ENCODE peak calls at places on chromosomes 4 and X, in nine cellular contexts. One of them, this sample, is unnamed.

GRCh38 chrX:5681159-5681558 is 547.5 kb downstream of the NLGN4X start:
- DNase-seq in H1: no peak
- DNase-seq in tibial artery: no peak
- DNase-seq in GM12878: no peak
- DNase-seq in IMR-90: no peak
- DNase-seq in fibroblast of pulmonary artery: no peak
- DNase-seq in colonic mucosa: no peak
- DNase-seq in mammary epithelial cell: peak
- DNase-seq in uterus: no peak
- DNase-seq in this sample: no peak

GRCh38 chr4:1910643-1911042 is 39.5 kb downstream of the NSD2 start:
- DNase-seq in IMR-90: peak
- DNase-seq in uterus: no peak
- DNase-seq in fibroblast of pulmonary artery: peak
- DNase-seq in tibial artery: no peak
- DNase-seq in H1: peak
- DNase-seq in mammary epithelial cell: peak
- DNase-seq in colonic mucosa: peak
- DNase-seq in GM12878: no peak
- DNase-seq in this sample: peak

GRCh38 chr4:94156816-94157215 is 50.8 kb upstream of the SMARCAD1 start:
- DNase-seq in GM12878: no peak
- DNase-seq in H1: no peak
- DNase-seq in uterus: no peak
- DNase-seq in tibial artery: no peak
- DNase-seq in fibroblast of pulmonary artery: no peak
- DNase-seq in IMR-90: no peak
- DNase-seq in colonic mucosa: no peak
- DNase-seq in mammary epithelial cell: no peak
- DNase-seq in this sample: no peak

GRCh38 chr4:27267435-27268355 is 407.1 kb downstream of the STIM2 start:
- DNase-seq in mammary epithelial cell: no peak
- DNase-seq in H1: no peak
- DNase-seq in tibial artery: no peak
- DNase-seq in colonic mucosa: no peak
- DNase-seq in GM12878: no peak
- DNase-seq in uterus: no peak
- DNase-seq in IMR-90: no peak
- DNase-seq in fibroblast of pulmonary artery: no peak
- DNase-seq in this sample: no peak

GRCh38 chr4:7559316-7559715 is 124.6 kb upstream of the PSAPL1 start:
- DNase-seq in H1: no peak
- DNase-seq in tibial artery: no peak
- DNase-seq in colonic mucosa: no peak
- DNase-seq in uterus: no peak
- DNase-seq in fibroblast of pulmonary artery: no peak
- DNase-seq in GM12878: no peak
- DNase-seq in IMR-90: no peak
- DNase-seq in mammary epithelial cell: no peak
- DNase-seq in this sample: no peak

GRCh38 chr4:107619065-107619464 is 101.0 kb downstream of the PAPSS1 start:
- DNase-seq in H1: no peak
- DNase-seq in mammary epithelial cell: peak
- DNase-seq in tibial artery: no peak
- DNase-seq in GM12878: no peak
- DNase-seq in IMR-90: peak
- DNase-seq in uterus: no peak
- DNase-seq in colonic mucosa: no peak
- DNase-seq in fibroblast of pulmonary artery: peak
- DNase-seq in this sample: peak

GRCh38 chrX:147351644-147352043 is 537.1 kb upstream of the CXorf51A start:
- DNase-seq in colonic mucosa: no peak
- DNase-seq in GM12878: no peak
- DNase-seq in H1: no peak
- DNase-seq in mammary epithelial cell: no peak
- DNase-seq in uterus: no peak
- DNase-seq in IMR-90: no peak
- DNase-seq in tibial artery: no peak
- DNase-seq in fibroblast of pulmonary artery: no peak
- DNase-seq in this sample: no peak

GRCh38 chr4:184387351-184387750 is 87.0 kb downstream of the IRF2 start:
- DNase-seq in tibial artery: no peak
- DNase-seq in H1: no peak
- DNase-seq in GM12878: no peak
- DNase-seq in colonic mucosa: no peak
- DNase-seq in fibroblast of pulmonary artery: no peak
- DNase-seq in mammary epithelial cell: no peak
- DNase-seq in IMR-90: no peak
- DNase-seq in uterus: no peak
- DNase-seq in this sample: no peak

GRCh38 chr4:67680568-67681222 is 20.3 kb downstream of the UBA6 start:
- DNase-seq in mammary epithelial cell: peak
- DNase-seq in fibroblast of pulmonary artery: peak
- DNase-seq in GM12878: no peak
- DNase-seq in tibial artery: no peak
- DNase-seq in colonic mucosa: no peak
- DNase-seq in H1: no peak
- DNase-seq in uterus: no peak
- DNase-seq in IMR-90: peak
- DNase-seq in this sample: no peak

GRCh38 chr4:140170299-140170698 is 16.3 kb upstream of the MAML3 start:
- DNase-seq in uterus: no peak
- DNase-seq in fibroblast of pulmonary artery: no peak
- DNase-seq in GM12878: no peak
- DNase-seq in IMR-90: no peak
- DNase-seq in mammary epithelial cell: no peak
- DNase-seq in H1: no peak
- DNase-seq in colonic mucosa: no peak
- DNase-seq in tibial artery: no peak
- DNase-seq in this sample: no peak

DNA sequence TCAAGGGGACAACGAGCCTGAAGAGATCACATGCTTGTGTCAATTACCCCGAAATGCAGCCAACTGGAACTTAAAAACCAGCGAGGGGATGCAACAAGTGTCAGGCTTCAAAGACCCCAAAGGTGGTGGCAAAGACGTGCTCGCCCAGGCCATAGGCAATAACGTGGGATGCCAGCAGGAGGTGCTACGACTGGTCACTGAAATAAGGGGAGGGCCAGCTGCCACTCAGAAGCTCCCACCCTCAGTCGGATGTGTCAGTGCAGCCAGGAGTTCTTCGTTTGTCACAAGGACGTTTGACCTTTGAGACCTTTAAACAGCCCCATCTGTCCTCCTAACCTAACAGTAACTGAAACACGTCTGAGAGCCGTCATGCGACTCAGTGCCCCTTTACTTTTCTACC is 556.8 kb upstream of the PCDH10 start:
- DNase-seq in uterus: no peak
- DNase-seq in mammary epithelial cell: no peak
- DNase-seq in colonic mucosa: no peak
- DNase-seq in fibroblast of pulmonary artery: no peak
- DNase-seq in H1: no peak
- DNase-seq in IMR-90: no peak
- DNase-seq in tibial artery: no peak
- DNase-seq in GM12878: no peak
- DNase-seq in this sample: no peak
- TF ChIP-seq CTCF in uterus: no peak
- TF ChIP-seq CTCF in mammary epithelial cell: no peak
- TF ChIP-seq CTCF in colonic mucosa: no peak
- TF ChIP-seq CTCF in fibroblast of pulmonary artery: no peak
- TF ChIP-seq CTCF in H1: peak
- TF ChIP-seq CTCF in IMR-90: no peak
- TF ChIP-seq CTCF in tibial artery: no peak
- TF ChIP-seq CTCF in GM12878: no peak
- TF ChIP-seq CTCF in this sample: no peak

GRCh38 chr4:15144249-15144966 is 142.1 kb downstream of the CPEB2 start:
- DNase-seq in uterus: no peak
- DNase-seq in tibial artery: no peak
- DNase-seq in mammary epithelial cell: no peak
- DNase-seq in IMR-90: no peak
- DNase-seq in GM12878: no peak
- DNase-seq in H1: no peak
- DNase-seq in colonic mucosa: no peak
- DNase-seq in fibroblast of pulmonary artery: no peak
- DNase-seq in this sample: no peak
- H3K4me3 ChIP-seq in uterus: no peak
- H3K4me3 ChIP-seq in tibial artery: no peak
- H3K4me3 ChIP-seq in mammary epithelial cell: no peak
- H3K4me3 ChIP-seq in IMR-90: no peak
- H3K4me3 ChIP-seq in GM12878: no peak
- H3K4me3 ChIP-seq in H1: no peak
- H3K4me3 ChIP-seq in colonic mucosa: no peak
- H3K4me3 ChIP-seq in fibroblast of pulmonary artery: no peak
- H3K4me3 ChIP-seq in this sample: no peak

GRCh38 chr4:173167793-173168395 is 717 bp upstream of the GALNT7 start:
- DNase-seq in IMR-90: peak
- DNase-seq in uterus: no peak
- DNase-seq in tibial artery: peak
- DNase-seq in fibroblast of pulmonary artery: no peak
- DNase-seq in mammary epithelial cell: no peak
- DNase-seq in colonic mucosa: peak
- DNase-seq in H1: no peak
- DNase-seq in GM12878: no peak
- DNase-seq in this sample: no peak

GRCh38 chr4:173170210-173170778 is 1.7 kb downstream of the GALNT7 start:
- DNase-seq in colonic mucosa: no peak
- DNase-seq in fibroblast of pulmonary artery: no peak
- DNase-seq in mammary epithelial cell: no peak
- DNase-seq in tibial artery: no peak
- DNase-seq in uterus: no peak
- DNase-seq in IMR-90: no peak
- DNase-seq in H1: no peak
- DNase-seq in GM12878: no peak
- DNase-seq in this sample: no peak

GRCh38 chr4:173169178-173169427 is 492 bp downstream of the GALNT7 start:
- DNase-seq in colonic mucosa: no peak
- DNase-seq in tibial artery: no peak
- DNase-seq in H1: no peak
- DNase-seq in mammary epithelial cell: no peak
- DNase-seq in IMR-90: no peak
- DNase-seq in uterus: no peak
- DNase-seq in fibroblast of pulmonary artery: no peak
- DNase-seq in GM12878: no peak
- DNase-seq in this sample: no peak

GRCh38 chr4:173169428-173170209 is 1.0 kb downstream of the GALNT7 start:
- DNase-seq in GM12878: no peak
- DNase-seq in tibial artery: peak
- DNase-seq in colonic mucosa: peak
- DNase-seq in uterus: peak
- DNase-seq in fibroblast of pulmonary artery: peak
- DNase-seq in mammary epithelial cell: peak
- DNase-seq in IMR-90: peak
- DNase-seq in H1: no peak
- DNase-seq in this sample: no peak

GRCh38 chr4:173168396-173169177 is at the start of gene GALNT7:
- DNase-seq in H1: peak
- DNase-seq in uterus: peak
- DNase-seq in IMR-90: peak
- DNase-seq in fibroblast of pulmonary artery: peak
- DNase-seq in colonic mucosa: peak
- DNase-seq in tibial artery: peak
- DNase-seq in GM12878: no peak
- DNase-seq in mammary epithelial cell: peak
- DNase-seq in this sample: no peak
- TF ChIP-seq CTCF in H1: no peak
- TF ChIP-seq CTCF in uterus: no peak
- TF ChIP-seq CTCF in IMR-90: no peak
- TF ChIP-seq CTCF in fibroblast of pulmonary artery: no peak
- TF ChIP-seq CTCF in colonic mucosa: no peak
- TF ChIP-seq CTCF in tibial artery: no peak
- TF ChIP-seq CTCF in GM12878: no peak
- TF ChIP-seq CTCF in mammary epithelial cell: no peak
- TF ChIP-seq CTCF in this sample: no peak

GRCh38 chr4:76993787-76994641 is 44.5 kb downstream of the SEPTIN11 start:
- DNase-seq in uterus: no peak
- DNase-seq in IMR-90: no peak
- DNase-seq in fibroblast of pulmonary artery: no peak
- DNase-seq in GM12878: peak
- DNase-seq in tibial artery: no peak
- DNase-seq in colonic mucosa: no peak
- DNase-seq in H1: no peak
- DNase-seq in mammary epithelial cell: no peak
- DNase-seq in this sample: no peak
- H3K4me3 ChIP-seq in uterus: no peak
- H3K4me3 ChIP-seq in IMR-90: no peak
- H3K4me3 ChIP-seq in fibroblast of pulmonary artery: no peak
- H3K4me3 ChIP-seq in GM12878: peak
- H3K4me3 ChIP-seq in tibial artery: no peak
- H3K4me3 ChIP-seq in colonic mucosa: no peak
- H3K4me3 ChIP-seq in H1: no peak
- H3K4me3 ChIP-seq in mammary epithelial cell: no peak
- H3K4me3 ChIP-seq in this sample: no peak

GRCh38 chrX:115679460-115679859 is 118.5 kb downstream of the PLS3 start:
- DNase-seq in H1: no peak
- DNase-seq in colonic mucosa: no peak
- DNase-seq in fibroblast of pulmonary artery: peak
- DNase-seq in mammary epithelial cell: peak
- DNase-seq in IMR-90: peak
- DNase-seq in GM12878: no peak
- DNase-seq in uterus: no peak
- DNase-seq in tibial artery: no peak
- DNase-seq in this sample: no peak
- TF ChIP-seq CTCF in H1: no peak
- TF ChIP-seq CTCF in colonic mucosa: no peak
- TF ChIP-seq CTCF in fibroblast of pulmonary artery: peak
- TF ChIP-seq CTCF in mammary epithelial cell: peak
- TF ChIP-seq CTCF in IMR-90: peak
- TF ChIP-seq CTCF in GM12878: peak
- TF ChIP-seq CTCF in uterus: peak
- TF ChIP-seq CTCF in tibial artery: peak
- TF ChIP-seq CTCF in this sample: peak